ENCODE peak calls at places on chromosomes 6 and 20, in nine cellular contexts. One of them, this sample, is unnamed.

GRCh38 chr6:150320450-150320849 is 48.4 kb upstream of the IYD start:
- DNase-seq in cardiac fibroblast: no peak
- DNase-seq in right atrium auricular region: peak; percentile 70
- DNase-seq in epithelial cell of esophagus: no peak
- DNase-seq in astrocyte: peak; percentile 33
- DNase-seq in epithelial cell of proximal tubule: no peak
- DNase-seq in heart left ventricle: no peak
- DNase-seq in ovary: peak; percentile 38
- DNase-seq in cardiac muscle cell: peak; percentile 67
- DNase-seq in this sample: peak; percentile 93

GRCh38 chr6:36025932-36026327 is 1.5 kb upstream of the SLC26A8 start:
- DNase-seq in epithelial cell of esophagus: peak; percentile 23
- DNase-seq in right atrium auricular region: no peak
- DNase-seq in astrocyte: peak; percentile 44
- DNase-seq in epithelial cell of proximal tubule: no peak
- DNase-seq in heart left ventricle: no peak
- DNase-seq in cardiac muscle cell: peak; percentile 56
- DNase-seq in cardiac fibroblast: peak; percentile 39
- DNase-seq in ovary: no peak
- DNase-seq in this sample: no peak

GRCh38 chr6:156916108-156916801 is 139.1 kb downstream of the ARID1B start:
- DNase-seq in epithelial cell of esophagus: no peak
- DNase-seq in heart left ventricle: no peak
- DNase-seq in ovary: no peak
- DNase-seq in epithelial cell of proximal tubule: no peak
- DNase-seq in right atrium auricular region: no peak
- DNase-seq in astrocyte: no peak
- DNase-seq in cardiac muscle cell: no peak
- DNase-seq in cardiac fibroblast: peak; percentile 24
- DNase-seq in this sample: no peak

GRCh38 chr20:39885975-39886649 is 802.9 kb downstream of the MAFB start:
- DNase-seq in cardiac muscle cell: peak; percentile 78
- DNase-seq in astrocyte: peak; percentile 83
- DNase-seq in heart left ventricle: peak; percentile 71
- DNase-seq in epithelial cell of proximal tubule: peak; percentile 35
- DNase-seq in right atrium auricular region: peak; percentile 84
- DNase-seq in cardiac fibroblast: peak; percentile 88
- DNase-seq in ovary: peak; percentile 22
- DNase-seq in epithelial cell of esophagus: peak; percentile 86
- DNase-seq in this sample: no peak

GRCh38 chr6:134992155-134992554 is 42.3 kb upstream of the ALDH8A1 start:
- DNase-seq in epithelial cell of proximal tubule: no peak
- DNase-seq in ovary: no peak
- DNase-seq in cardiac muscle cell: no peak
- DNase-seq in astrocyte: no peak
- DNase-seq in cardiac fibroblast: no peak
- DNase-seq in right atrium auricular region: no peak
- DNase-seq in epithelial cell of esophagus: no peak
- DNase-seq in heart left ventricle: no peak
- DNase-seq in this sample: no peak

GRCh38 chr6:75437451-75438185 is 56.0 kb downstream of the FILIP1 start:
- DNase-seq in right atrium auricular region: no peak
- DNase-seq in heart left ventricle: no peak
- DNase-seq in epithelial cell of esophagus: peak; percentile 81
- DNase-seq in ovary: no peak
- DNase-seq in astrocyte: peak; percentile 80
- DNase-seq in cardiac fibroblast: peak; percentile 82
- DNase-seq in cardiac muscle cell: peak; percentile 74
- DNase-seq in epithelial cell of proximal tubule: peak; percentile 52
- DNase-seq in this sample: no peak

GRCh38 chr6:15253107-15254073 is 7.5 kb downstream of the JARID2 start:
- DNase-seq in right atrium auricular region: no peak
- DNase-seq in ovary: no peak
- DNase-seq in epithelial cell of proximal tubule: no peak
- DNase-seq in cardiac muscle cell: no peak
- DNase-seq in astrocyte: no peak
- DNase-seq in epithelial cell of esophagus: no peak
- DNase-seq in cardiac fibroblast: no peak
- DNase-seq in heart left ventricle: no peak
- DNase-seq in this sample: no peak

GRCh38 chr20:12788936-12789335 is 219.8 kb upstream of the SPTLC3 start:
- DNase-seq in ovary: no peak
- DNase-seq in cardiac fibroblast: no peak
- DNase-seq in right atrium auricular region: no peak
- DNase-seq in epithelial cell of proximal tubule: no peak
- DNase-seq in heart left ventricle: no peak
- DNase-seq in epithelial cell of esophagus: no peak
- DNase-seq in astrocyte: no peak
- DNase-seq in cardiac muscle cell: no peak
- DNase-seq in this sample: no peak

GRCh38 chr20:50387218-50387995 is 122.8 kb upstream of the PTPN1 start:
- DNase-seq in cardiac muscle cell: no peak
- DNase-seq in epithelial cell of proximal tubule: no peak
- DNase-seq in ovary: no peak
- DNase-seq in astrocyte: no peak
- DNase-seq in heart left ventricle: no peak
- DNase-seq in cardiac fibroblast: no peak
- DNase-seq in right atrium auricular region: no peak
- DNase-seq in epithelial cell of esophagus: no peak
- DNase-seq in this sample: no peak

GRCh38 chr6:110415297-110415916 is at the start of gene DDO:
- DNase-seq in astrocyte: peak; percentile 48
- DNase-seq in ovary: no peak
- DNase-seq in epithelial cell of esophagus: no peak
- DNase-seq in cardiac fibroblast: peak; percentile 29
- DNase-seq in right atrium auricular region: peak; percentile 87
- DNase-seq in cardiac muscle cell: peak; percentile 42
- DNase-seq in epithelial cell of proximal tubule: peak; percentile 36
- DNase-seq in heart left ventricle: peak; percentile 89
- DNase-seq in this sample: peak; percentile 94

GRCh38 chr6:72328775-72329174 is 293.1 kb upstream of the KCNQ5 start:
- DNase-seq in heart left ventricle: no peak
- DNase-seq in ovary: no peak
- DNase-seq in astrocyte: no peak
- DNase-seq in right atrium auricular region: no peak
- DNase-seq in cardiac fibroblast: peak; percentile 72
- DNase-seq in epithelial cell of esophagus: peak; percentile 44
- DNase-seq in epithelial cell of proximal tubule: no peak
- DNase-seq in cardiac muscle cell: no peak
- DNase-seq in this sample: no peak

GRCh38 chr6:155317186-155317585 is 2.9 kb upstream of the TFB1M start:
- DNase-seq in right atrium auricular region: no peak
- DNase-seq in heart left ventricle: no peak
- DNase-seq in epithelial cell of proximal tubule: no peak
- DNase-seq in cardiac muscle cell: no peak
- DNase-seq in astrocyte: no peak
- DNase-seq in cardiac fibroblast: peak; percentile 47
- DNase-seq in epithelial cell of esophagus: no peak
- DNase-seq in ovary: no peak
- DNase-seq in this sample: no peak

GRCh38 chr6:2839195-2839981 is 2.3 kb downstream of the SERPINB1 start:
- DNase-seq in cardiac muscle cell: peak; percentile 77
- DNase-seq in epithelial cell of proximal tubule: no peak
- DNase-seq in right atrium auricular region: no peak
- DNase-seq in ovary: no peak
- DNase-seq in epithelial cell of esophagus: peak; percentile 80
- DNase-seq in cardiac fibroblast: peak; percentile 67
- DNase-seq in astrocyte: peak; percentile 76
- DNase-seq in heart left ventricle: peak; percentile 59
- DNase-seq in this sample: peak; percentile 21

GRCh38 chr6:39074486-39074885 is 25.9 kb downstream of the GLP1R start:
- DNase-seq in right atrium auricular region: no peak
- DNase-seq in heart left ventricle: no peak
- DNase-seq in ovary: no peak
- DNase-seq in epithelial cell of esophagus: no peak
- DNase-seq in cardiac fibroblast: no peak
- DNase-seq in astrocyte: no peak
- DNase-seq in cardiac muscle cell: no peak
- DNase-seq in epithelial cell of proximal tubule: no peak
- DNase-seq in this sample: no peak

GRCh38 chr6:155404937-155405336 is 50.7 kb downstream of the NOX3 start:
- DNase-seq in astrocyte: no peak
- DNase-seq in heart left ventricle: no peak
- DNase-seq in cardiac fibroblast: no peak
- DNase-seq in epithelial cell of esophagus: no peak
- DNase-seq in ovary: no peak
- DNase-seq in right atrium auricular region: no peak
- DNase-seq in epithelial cell of proximal tubule: no peak
- DNase-seq in cardiac muscle cell: no peak
- DNase-seq in this sample: no peak

GRCh38 chr6:118735320-118735719 is 83.9 kb upstream of the CEP85L start:
- DNase-seq in right atrium auricular region: no peak
- DNase-seq in cardiac muscle cell: peak; percentile 29
- DNase-seq in cardiac fibroblast: peak; percentile 20
- DNase-seq in astrocyte: no peak
- DNase-seq in epithelial cell of esophagus: no peak
- DNase-seq in epithelial cell of proximal tubule: no peak
- DNase-seq in heart left ventricle: no peak
- DNase-seq in ovary: no peak
- DNase-seq in this sample: no peak

GRCh38 chr20:47493175-47493953 is 8.3 kb upstream of the NCOA3 start:
- DNase-seq in heart left ventricle: peak; percentile 87
- DNase-seq in cardiac muscle cell: peak; percentile 94
- DNase-seq in cardiac fibroblast: peak; percentile 76
- DNase-seq in epithelial cell of esophagus: peak; percentile 86
- DNase-seq in right atrium auricular region: peak; percentile 91
- DNase-seq in epithelial cell of proximal tubule: no peak
- DNase-seq in ovary: peak; percentile 93
- DNase-seq in astrocyte: peak; percentile 63
- DNase-seq in this sample: peak; percentile 90

GRCh38 chr6:11392778-11393507 is 144.6 kb upstream of the TMEM170B start:
- DNase-seq in cardiac muscle cell: no peak
- DNase-seq in ovary: no peak
- DNase-seq in epithelial cell of proximal tubule: no peak
- DNase-seq in epithelial cell of esophagus: no peak
- DNase-seq in heart left ventricle: no peak
- DNase-seq in right atrium auricular region: peak; percentile 66
- DNase-seq in astrocyte: no peak
- DNase-seq in cardiac fibroblast: peak; percentile 6
- DNase-seq in this sample: no peak

GRCh38 chr6:111580826-111581505 is 24.7 kb downstream of the TRAF3IP2 start:
- DNase-seq in cardiac muscle cell: peak; percentile 34
- DNase-seq in ovary: no peak
- DNase-seq in epithelial cell of esophagus: peak; percentile 73
- DNase-seq in heart left ventricle: no peak
- DNase-seq in astrocyte: no peak
- DNase-seq in right atrium auricular region: no peak
- DNase-seq in cardiac fibroblast: peak; percentile 44
- DNase-seq in epithelial cell of proximal tubule: no peak
- DNase-seq in this sample: no peak
- TF ChIP-seq CTCF in cardiac muscle cell: no peak
- TF ChIP-seq CTCF in ovary: no peak
- TF ChIP-seq CTCF in epithelial cell of esophagus: peak; percentile 24
- TF ChIP-seq CTCF in heart left ventricle: no peak
- TF ChIP-seq CTCF in astrocyte: no peak
- TF ChIP-seq CTCF in right atrium auricular region: peak; percentile 28
- TF ChIP-seq CTCF in cardiac fibroblast: no peak
- TF ChIP-seq CTCF in epithelial cell of proximal tubule: no peak
- TF ChIP-seq CTCF in this sample: no peak

DNA sequence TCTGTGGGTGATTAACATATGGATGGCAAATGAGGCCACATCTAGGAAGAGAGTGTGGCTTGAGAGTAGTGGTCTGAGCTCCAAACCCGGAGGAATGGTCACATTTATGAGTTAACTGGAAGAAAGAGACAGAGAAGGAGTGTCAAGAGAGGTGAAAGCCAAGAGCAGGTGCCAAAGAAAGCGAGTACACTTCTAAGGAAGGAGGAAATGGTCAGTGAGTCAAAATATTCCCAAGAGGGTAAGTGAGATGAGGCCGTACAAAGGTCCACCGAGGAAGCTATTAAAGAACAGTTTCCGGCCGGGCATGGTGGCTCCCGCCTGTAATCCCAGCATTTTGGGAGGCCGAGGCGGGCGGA is 104.5 kb upstream of the RNF24 start:
- DNase-seq in cardiac fibroblast: peak; percentile 93
- DNase-seq in astrocyte: no peak
- DNase-seq in cardiac muscle cell: peak; percentile 73
- DNase-seq in epithelial cell of esophagus: no peak
- DNase-seq in right atrium auricular region: no peak
- DNase-seq in ovary: no peak
- DNase-seq in epithelial cell of proximal tubule: no peak
- DNase-seq in heart left ventricle: no peak
- DNase-seq in this sample: no peak
- H3K4me3 ChIP-seq in cardiac fibroblast: no peak overlapping the region
- H3K4me3 ChIP-seq in astrocyte: no peak overlapping the region
- H3K4me3 ChIP-seq in cardiac muscle cell: no peak overlapping the region
- H3K4me3 ChIP-seq in epithelial cell of esophagus: no peak overlapping the region
- H3K4me3 ChIP-seq in right atrium auricular region: no peak overlapping the region
- H3K4me3 ChIP-seq in ovary: no peak overlapping the region
- H3K4me3 ChIP-seq in epithelial cell of proximal tubule: no peak overlapping the region
- H3K4me3 ChIP-seq in heart left ventricle: no peak overlapping the region
- H3K4me3 ChIP-seq in this sample: no peak overlapping the region

GRCh38 chr6:40474937-40475336 is 112.2 kb downstream of the LRFN2 start:
- DNase-seq in heart left ventricle: no peak
- DNase-seq in cardiac fibroblast: no peak
- DNase-seq in epithelial cell of esophagus: no peak
- DNase-seq in epithelial cell of proximal tubule: no peak
- DNase-seq in cardiac muscle cell: no peak
- DNase-seq in ovary: no peak
- DNase-seq in astrocyte: no peak
- DNase-seq in right atrium auricular region: no peak
- DNase-seq in this sample: no peak
- TF ChIP-seq CTCF in heart left ventricle: no peak
- TF ChIP-seq CTCF in cardiac fibroblast: no peak
- TF ChIP-seq CTCF in epithelial cell of esophagus: no peak
- TF ChIP-seq CTCF in epithelial cell of proximal tubule: no peak
- TF ChIP-seq CTCF in cardiac muscle cell: no peak
- TF ChIP-seq CTCF in ovary: no peak
- TF ChIP-seq CTCF in astrocyte: no peak
- TF ChIP-seq CTCF in right atrium auricular region: no peak
- TF ChIP-seq CTCF in this sample: no peak

DNA sequence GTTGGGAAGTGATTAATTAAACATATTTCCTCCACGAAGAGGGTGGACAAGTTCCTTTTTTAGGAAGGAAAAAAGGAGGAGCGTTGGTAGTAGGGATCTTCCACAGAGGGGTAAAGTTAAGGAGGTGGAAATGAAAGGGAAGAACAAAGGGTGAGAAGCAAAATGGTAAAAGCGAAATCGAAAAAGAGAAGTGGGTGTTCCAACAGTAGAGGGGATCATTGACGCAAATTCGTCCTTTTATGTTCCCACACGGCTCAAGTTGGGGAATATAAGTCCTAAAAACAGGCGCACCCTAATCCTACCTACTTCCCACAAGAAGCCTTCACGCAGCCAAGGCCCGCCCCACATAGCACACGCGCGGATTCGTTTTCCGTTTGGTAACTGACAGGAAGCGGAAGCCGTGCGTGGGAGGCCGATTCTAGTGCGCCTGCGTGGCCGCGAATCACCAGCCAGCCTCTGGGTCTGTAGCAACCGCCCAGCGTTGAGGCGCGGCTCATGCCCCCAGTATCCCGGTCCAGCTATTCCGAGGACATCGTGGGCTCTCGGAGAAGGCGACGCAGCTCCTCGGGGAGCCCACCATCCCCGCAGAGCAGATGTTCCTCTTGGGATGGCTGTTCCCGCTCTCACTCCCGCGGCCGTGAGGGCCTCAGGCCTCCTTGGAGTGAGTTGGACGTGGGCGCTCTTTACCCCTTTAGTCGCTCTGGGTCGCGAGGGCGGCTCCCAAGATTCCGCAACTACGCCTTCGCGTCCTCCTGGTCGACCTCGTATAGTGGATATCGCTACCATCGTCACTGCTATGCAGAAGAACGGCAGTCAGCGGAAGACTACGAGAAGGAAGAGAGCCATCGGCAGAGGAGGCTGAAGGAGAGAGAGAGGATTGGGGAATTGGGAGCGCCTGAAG is at the start of gene NKAPL:
- DNase-seq in cardiac fibroblast: peak; percentile 85
- DNase-seq in ovary: peak; percentile 80
- DNase-seq in epithelial cell of proximal tubule: no peak
- DNase-seq in heart left ventricle: peak; percentile 91
- DNase-seq in epithelial cell of esophagus: peak; percentile 64
- DNase-seq in cardiac muscle cell: peak; percentile 93
- DNase-seq in astrocyte: peak; percentile 51
- DNase-seq in right atrium auricular region: peak; percentile 88
- DNase-seq in this sample: no peak
- H3K4me3 ChIP-seq in cardiac fibroblast: peak within 1 kb of the TSS; percentile 33
- H3K4me3 ChIP-seq in ovary: peak within 1 kb of the TSS; percentile 38
- H3K4me3 ChIP-seq in epithelial cell of proximal tubule: peak within 1 kb of the TSS; percentile 47
- H3K4me3 ChIP-seq in heart left ventricle: peak within 1 kb of the TSS; percentile 54
- H3K4me3 ChIP-seq in epithelial cell of esophagus: peak within 1 kb of the TSS; percentile 51
- H3K4me3 ChIP-seq in cardiac muscle cell: no peak within 1 kb of the TSS
- H3K4me3 ChIP-seq in astrocyte: peak within 1 kb of the TSS; percentile 62
- H3K4me3 ChIP-seq in right atrium auricular region: peak within 1 kb of the TSS; percentile 33
- H3K4me3 ChIP-seq in this sample: no peak within 1 kb of the TSS

This sample was measured in LNCaP clone FGC.